ENCODE peak calls at places on chromosome 17, in five cellular contexts. One of them, this sample, is unnamed.

GRCh38 chr17:75181608-75182318 is 996 bp downstream of the SUMO2 start:
- DNase-seq in pancreas: no peak
- DNase-seq in fibroblast of pulmonary artery: no peak
- DNase-seq in Peyer's patch: no peak
- DNase-seq in tibial nerve: peak; percentile 20
- DNase-seq in this sample: peak; percentile 21

GRCh38 chr17:51510940-51511339 is 250.6 kb downstream of the UTP18 start:
- DNase-seq in pancreas: no peak
- DNase-seq in fibroblast of pulmonary artery: no peak
- DNase-seq in Peyer's patch: no peak
- DNase-seq in tibial nerve: no peak
- DNase-seq in this sample: no peak

GRCh38 chr17:38579934-38580333 is 25.8 kb downstream of the SRCIN1 start:
- DNase-seq in pancreas: peak; percentile 53
- DNase-seq in fibroblast of pulmonary artery: peak; percentile 42
- DNase-seq in Peyer's patch: no peak
- DNase-seq in tibial nerve: no peak
- DNase-seq in this sample: peak; percentile 10

GRCh38 chr17:17780941-17781590 is 55.7 kb downstream of the SREBF1 start:
- DNase-seq in pancreas: no peak
- DNase-seq in fibroblast of pulmonary artery: peak; percentile 78
- DNase-seq in Peyer's patch: no peak
- DNase-seq in tibial nerve: no peak
- DNase-seq in this sample: peak; percentile 93

GRCh38 chr17:50558091-50558490 is 2.4 kb upstream of the CACNA1G start:
- DNase-seq in pancreas: no peak
- DNase-seq in fibroblast of pulmonary artery: no peak
- DNase-seq in Peyer's patch: no peak
- DNase-seq in tibial nerve: no peak
- DNase-seq in this sample: no peak

GRCh38 chr17:12547829-12548228 is 117.9 kb upstream of the MYOCD start:
- DNase-seq in pancreas: no peak
- DNase-seq in fibroblast of pulmonary artery: no peak
- DNase-seq in Peyer's patch: no peak
- DNase-seq in tibial nerve: no peak
- DNase-seq in this sample: peak; percentile 20

GRCh38 chr17:27256225-27257030 is 37.5 kb upstream of the WSB1 start:
- DNase-seq in pancreas: no peak
- DNase-seq in fibroblast of pulmonary artery: peak; percentile 94
- DNase-seq in Peyer's patch: no peak
- DNase-seq in tibial nerve: no peak
- DNase-seq in this sample: peak; percentile 90

GRCh38 chr17:29565643-29566472 is 979 bp downstream of the ABHD15 start:
- DNase-seq in pancreas: peak; percentile 57
- DNase-seq in fibroblast of pulmonary artery: no peak
- DNase-seq in Peyer's patch: peak; percentile 74
- DNase-seq in tibial nerve: no peak
- DNase-seq in this sample: no peak

GRCh38 chr17:43543771-43544575 is 2.2 kb downstream of the ETV4 start:
- DNase-seq in pancreas: no peak
- DNase-seq in fibroblast of pulmonary artery: no peak
- DNase-seq in Peyer's patch: no peak
- DNase-seq in tibial nerve: no peak
- DNase-seq in this sample: no peak
- H3K4me3 ChIP-seq in pancreas: no peak overlapping the region
- H3K4me3 ChIP-seq in fibroblast of pulmonary artery: peak overlapping the region; percentile 2
- H3K4me3 ChIP-seq in Peyer's patch: no peak overlapping the region
- H3K4me3 ChIP-seq in tibial nerve: no peak overlapping the region
- H3K4me3 ChIP-seq in this sample: no peak overlapping the region

DNA sequence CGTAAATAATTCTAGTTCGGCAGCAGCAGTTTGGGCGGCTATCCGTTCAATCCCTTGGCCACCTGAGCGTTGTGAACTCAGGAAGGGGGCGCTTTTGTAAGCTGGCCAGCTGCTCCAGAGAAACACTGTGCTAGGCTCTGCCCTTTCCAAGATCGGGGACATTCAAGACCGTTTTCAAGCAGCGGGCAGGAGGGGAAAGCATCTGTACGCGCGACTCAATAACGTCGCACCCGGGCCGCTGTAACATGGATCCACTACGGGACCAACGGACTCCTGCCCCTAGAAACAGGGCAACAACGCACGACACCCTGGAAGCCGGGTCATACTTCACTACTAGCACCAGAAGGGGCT is 463 bp downstream of the TOP2A start:
- DNase-seq in pancreas: no peak
- DNase-seq in fibroblast of pulmonary artery: no peak
- DNase-seq in Peyer's patch: no peak
- DNase-seq in tibial nerve: no peak
- DNase-seq in this sample: peak; percentile 23
- TF ChIP-seq CTCF in pancreas: no peak
- TF ChIP-seq CTCF in fibroblast of pulmonary artery: no peak
- TF ChIP-seq CTCF in Peyer's patch: no peak
- TF ChIP-seq CTCF in tibial nerve: no peak
- TF ChIP-seq CTCF in this sample: no peak

DNA sequence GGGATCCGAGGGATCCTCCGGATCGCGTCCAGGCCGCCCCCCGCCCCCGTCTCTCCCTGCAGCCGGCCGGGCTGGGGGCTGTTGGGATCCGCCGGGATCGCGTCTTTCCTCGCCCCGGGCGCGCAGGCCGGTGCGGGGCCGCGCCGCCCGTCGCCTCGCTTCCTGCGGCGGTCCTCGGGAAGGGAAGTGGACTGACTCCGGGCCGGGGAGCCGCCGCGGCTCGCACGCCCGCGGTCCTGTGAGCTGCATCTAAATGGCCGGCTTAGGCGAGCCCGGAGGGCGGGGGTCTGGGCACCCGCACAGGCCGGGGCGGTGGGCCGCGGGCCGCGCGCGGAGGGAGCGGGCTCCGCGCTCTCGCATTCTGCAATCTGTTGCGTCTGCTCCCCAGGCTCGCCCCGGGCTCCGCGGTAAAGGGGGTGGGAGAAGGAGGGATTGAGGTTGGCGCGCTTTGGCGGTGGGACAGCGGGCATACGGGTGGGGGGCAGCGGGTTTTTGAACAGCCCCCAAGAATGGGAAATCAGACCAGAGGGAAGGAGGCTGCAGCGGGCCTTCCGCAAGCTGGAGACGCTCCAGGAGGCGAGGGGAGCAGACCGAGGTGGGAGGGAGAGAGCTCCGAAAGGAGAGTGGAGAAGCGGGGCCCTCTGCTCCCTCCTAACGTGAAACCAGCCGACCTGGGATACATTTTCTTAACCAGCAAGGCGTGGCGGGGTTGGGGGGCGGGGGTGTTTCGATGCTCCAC is 2.2 kb downstream of the TMEM132E start:
- DNase-seq in pancreas: no peak
- DNase-seq in fibroblast of pulmonary artery: no peak
- DNase-seq in Peyer's patch: peak; percentile 33
- DNase-seq in tibial nerve: no peak
- DNase-seq in this sample: no peak
- H3K4me3 ChIP-seq in pancreas: peak overlapping the region; percentile 64
- H3K4me3 ChIP-seq in fibroblast of pulmonary artery: no peak overlapping the region
- H3K4me3 ChIP-seq in Peyer's patch: peak overlapping the region; percentile 22
- H3K4me3 ChIP-seq in tibial nerve: peak overlapping the region; percentile 57
- H3K4me3 ChIP-seq in this sample: no peak overlapping the region

DNA sequence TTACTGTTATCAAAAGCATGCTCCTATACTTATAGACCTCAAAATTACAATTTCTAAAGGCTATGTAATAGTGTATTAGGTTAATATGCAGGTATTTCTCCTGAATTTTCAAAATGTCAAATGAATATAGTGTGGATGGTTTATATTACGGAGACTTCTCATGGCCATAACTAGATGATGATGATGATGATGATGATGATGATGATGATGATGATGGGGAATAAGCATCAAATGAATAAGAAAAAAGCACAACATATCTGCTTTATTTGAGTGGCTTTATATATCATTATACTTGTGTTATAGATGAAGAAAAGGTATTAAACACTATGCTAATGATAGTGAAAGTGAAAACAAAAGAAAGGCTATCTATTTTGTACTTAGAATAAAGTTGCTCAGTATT is 53.9 kb downstream of the CDC27 start:
- DNase-seq in pancreas: no peak
- DNase-seq in fibroblast of pulmonary artery: no peak
- DNase-seq in Peyer's patch: no peak
- DNase-seq in tibial nerve: no peak
- DNase-seq in this sample: no peak
- TF ChIP-seq CTCF in pancreas: no peak
- TF ChIP-seq CTCF in fibroblast of pulmonary artery: no peak
- TF ChIP-seq CTCF in Peyer's patch: no peak
- TF ChIP-seq CTCF in tibial nerve: no peak
- TF ChIP-seq CTCF in this sample: no peak

DNA sequence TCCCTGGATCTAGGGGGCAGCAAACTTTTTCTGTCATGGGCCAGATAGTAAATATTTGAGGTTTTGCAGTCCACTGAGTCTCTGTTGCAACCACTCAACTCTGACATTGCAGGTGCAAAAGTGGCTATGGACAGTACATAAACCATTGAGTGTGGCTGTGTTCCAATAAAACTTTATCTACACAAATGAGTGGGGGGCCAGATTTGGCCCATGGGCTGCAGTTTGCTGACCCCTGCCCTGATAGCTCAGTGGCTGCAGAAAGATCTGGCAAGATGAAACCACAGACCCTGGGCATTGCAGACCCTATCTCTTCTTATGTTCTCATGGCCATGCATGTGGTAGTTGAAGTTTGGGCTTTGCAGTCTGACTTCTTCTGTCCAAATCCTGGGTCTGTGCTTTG is 440.5 kb downstream of the SLC39A11 start:
- DNase-seq in pancreas: no peak
- DNase-seq in fibroblast of pulmonary artery: no peak
- DNase-seq in Peyer's patch: no peak
- DNase-seq in tibial nerve: no peak
- DNase-seq in this sample: no peak
- H3K4me3 ChIP-seq in pancreas: no peak overlapping the region
- H3K4me3 ChIP-seq in fibroblast of pulmonary artery: no peak overlapping the region
- H3K4me3 ChIP-seq in Peyer's patch: no peak overlapping the region
- H3K4me3 ChIP-seq in tibial nerve: no peak overlapping the region
- H3K4me3 ChIP-seq in this sample: no peak overlapping the region

DNA sequence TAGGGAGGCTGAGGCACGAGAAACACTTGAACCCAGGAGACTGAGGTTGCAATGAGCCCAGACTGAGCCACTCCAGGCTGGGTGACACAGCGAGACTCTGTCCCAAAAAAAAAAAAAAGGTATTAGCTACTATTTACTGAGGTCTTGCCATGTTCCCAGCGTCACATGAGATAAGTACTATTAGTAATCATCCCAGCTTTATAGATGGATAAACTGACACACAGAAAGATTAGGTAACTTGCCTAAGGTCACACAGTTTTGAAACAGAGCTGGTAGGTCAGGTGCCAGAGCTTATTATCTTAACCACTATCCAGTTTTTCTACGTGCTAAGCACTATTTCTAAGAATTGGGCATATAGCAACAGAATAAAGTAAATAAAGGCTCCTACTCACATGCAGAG is 51.6 kb downstream of the TEX14 start:
- DNase-seq in pancreas: no peak
- DNase-seq in fibroblast of pulmonary artery: no peak
- DNase-seq in Peyer's patch: no peak
- DNase-seq in tibial nerve: no peak
- DNase-seq in this sample: peak; percentile 16
- TF ChIP-seq CTCF in pancreas: no peak
- TF ChIP-seq CTCF in fibroblast of pulmonary artery: no peak
- TF ChIP-seq CTCF in Peyer's patch: no peak
- TF ChIP-seq CTCF in tibial nerve: no peak
- TF ChIP-seq CTCF in this sample: no peak

DNA sequence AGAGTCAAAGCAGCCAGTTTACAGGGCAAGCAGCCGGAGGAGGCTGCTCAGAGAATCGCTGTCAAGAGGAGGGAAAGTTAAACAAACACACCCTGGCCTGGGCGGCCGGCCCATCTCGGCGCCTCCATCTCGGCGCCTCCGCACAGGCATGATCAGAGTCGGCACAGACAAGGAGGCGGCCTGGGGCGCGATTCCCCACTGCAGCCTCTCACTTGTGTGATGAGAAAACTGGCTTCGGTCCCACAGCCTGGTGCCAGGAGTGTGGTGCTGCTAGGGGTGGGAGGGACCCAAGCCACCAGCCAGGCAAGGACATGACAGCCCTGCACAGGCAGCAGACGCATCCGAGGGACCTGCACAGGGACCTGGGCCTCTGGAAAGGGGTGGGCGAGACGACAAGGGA is 17.7 kb downstream of the SLC38A10 start:
- DNase-seq in pancreas: peak; percentile 30
- DNase-seq in fibroblast of pulmonary artery: no peak
- DNase-seq in Peyer's patch: peak; percentile 64
- DNase-seq in tibial nerve: no peak
- DNase-seq in this sample: no peak
- H3K4me3 ChIP-seq in pancreas: no peak overlapping the region
- H3K4me3 ChIP-seq in fibroblast of pulmonary artery: no peak overlapping the region
- H3K4me3 ChIP-seq in Peyer's patch: no peak overlapping the region
- H3K4me3 ChIP-seq in tibial nerve: no peak overlapping the region
- H3K4me3 ChIP-seq in this sample: no peak overlapping the region

GRCh38 chr17:35981908-35982330 is 622 bp upstream of the CCL16 start:
- DNase-seq in pancreas: no peak
- DNase-seq in fibroblast of pulmonary artery: no peak
- DNase-seq in Peyer's patch: peak; percentile 58
- DNase-seq in tibial nerve: no peak
- DNase-seq in this sample: no peak
- TF ChIP-seq CTCF in pancreas: no peak
- TF ChIP-seq CTCF in fibroblast of pulmonary artery: no peak
- TF ChIP-seq CTCF in Peyer's patch: peak; percentile 50
- TF ChIP-seq CTCF in tibial nerve: no peak
- TF ChIP-seq CTCF in this sample: no peak

DNA sequence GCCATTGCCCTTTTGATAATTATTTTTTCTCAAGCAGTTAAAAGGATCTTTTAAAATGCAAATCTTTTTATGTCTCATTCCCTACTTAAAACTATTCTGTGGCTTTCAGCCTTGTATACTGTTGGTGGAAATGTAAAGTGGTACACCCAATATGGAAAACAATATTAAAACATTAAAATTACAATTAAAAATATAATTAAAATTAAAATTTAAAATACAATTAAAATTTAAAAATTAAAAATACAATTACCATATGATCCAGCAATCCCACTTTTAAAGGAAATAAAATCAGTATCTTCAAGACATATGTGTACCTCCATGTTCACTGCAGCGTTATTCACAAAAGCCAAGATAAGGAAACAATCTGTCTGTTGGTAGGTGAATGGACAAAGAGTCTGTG is 340.8 kb upstream of the TOM1L1 start:
- DNase-seq in pancreas: no peak
- DNase-seq in fibroblast of pulmonary artery: no peak
- DNase-seq in Peyer's patch: no peak
- DNase-seq in tibial nerve: no peak
- DNase-seq in this sample: no peak
- H3K4me3 ChIP-seq in pancreas: no peak overlapping the region
- H3K4me3 ChIP-seq in fibroblast of pulmonary artery: no peak overlapping the region
- H3K4me3 ChIP-seq in Peyer's patch: no peak overlapping the region
- H3K4me3 ChIP-seq in tibial nerve: no peak overlapping the region
- H3K4me3 ChIP-seq in this sample: no peak overlapping the region

DNA sequence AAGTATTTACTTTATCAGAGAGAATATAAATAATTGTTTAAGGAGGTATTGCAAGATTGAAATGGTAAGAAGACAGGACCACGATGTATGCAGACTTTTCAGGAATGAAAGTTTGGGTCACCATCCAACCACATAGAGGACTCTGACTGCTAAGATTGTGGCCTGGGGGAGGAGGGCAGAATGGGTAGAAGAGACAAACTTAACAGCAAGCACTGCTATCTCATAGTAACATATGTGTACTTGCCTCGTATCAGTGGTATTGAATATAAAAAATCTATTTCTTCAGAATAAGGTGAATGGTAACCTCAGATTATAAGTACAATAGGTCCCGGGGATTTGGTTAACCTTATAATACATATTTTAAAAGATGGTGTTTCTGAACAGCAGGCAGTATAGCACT is 5.8 kb downstream of the KRT10 start:
- DNase-seq in pancreas: no peak
- DNase-seq in fibroblast of pulmonary artery: no peak
- DNase-seq in Peyer's patch: no peak
- DNase-seq in tibial nerve: no peak
- DNase-seq in this sample: no peak
- TF ChIP-seq CTCF in pancreas: no peak
- TF ChIP-seq CTCF in fibroblast of pulmonary artery: no peak
- TF ChIP-seq CTCF in Peyer's patch: no peak
- TF ChIP-seq CTCF in tibial nerve: no peak
- TF ChIP-seq CTCF in this sample: no peak

This sample was measured in fibroblast of villous mesenchyme.